ENCODE peak calls at places on chromosomes 16 and 17, in four cellular contexts. D is K562, P is GM12878, S is HepG2. G is an unnamed sample.

GRCh38 chr17:22251493-22251892 is 559.2 kb downstream of the KCNJ18 start:
- DNase-seq in P (no peak), S (no peak), D (no peak), G (no peak)

GRCh38 chr17:40326014-40326831 is 17.2 kb downstream of the RARA start:
- DNase-seq in S (peak; percentile 69), D (no peak), P (no peak), G (no peak)

GRCh38 chr17:65222216-65222738 is 85.1 kb downstream of the RGS9 start:
- DNase-seq in P (no peak), D (no peak), S (no peak), G (no peak)

GRCh38 chr17:8828517-8828875 is 29.3 kb upstream of the MFSD6L start:
- DNase-seq in P (no peak), S (no peak), D (no peak), G (peak; percentile 2)

GRCh38 chr17:39547713-39548478 is 59.8 kb downstream of the NEUROD2 start:
- DNase-seq in D (peak; percentile 75), P (peak; percentile 31), S (peak; percentile 50), G (peak; percentile 70)

GRCh38 chr17:16349461-16349860 is 3.8 kb downstream of the CENPV start:
- DNase-seq in P (no peak), D (no peak), S (no peak), G (no peak)

GRCh38 chr17:57774872-57775271 is 29.8 kb upstream of the CCDC182 start:
- DNase-seq in P (no peak), S (no peak), D (no peak), G (no peak)

GRCh38 chr17:80878876-80879722 is 112.5 kb upstream of the CHMP6 start:
- DNase-seq in S (no peak), D (no peak), P (no peak), G (no peak)

GRCh38 chr16:12062343-12063003 is 85.9 kb downstream of the SNX29 start:
- DNase-seq in D (no peak), P (no peak), S (no peak), G (no peak)

GRCh38 chr16:63617990-63618763 is 1503.7 kb downstream of the CDH11 start:
- DNase-seq in S (no peak), D (no peak), P (no peak), G (no peak)

GRCh38 chr16:3645108-3645503 is 9.4 kb upstream of the DNASE1 start:
- DNase-seq in P (no peak), D (peak; percentile 3), S (no peak), G (no peak)

GRCh38 chr16:71573387-71574094 is 3.4 kb downstream of the TAT start:
- DNase-seq in P (no peak), D (no peak), S (no peak), G (no peak)

GRCh38 chr16:84144859-84145639 is at the start of the genes DNAAF1 and HSDL1:
- DNase-seq in S (peak; percentile 83), P (peak; percentile 32), D (peak; percentile 99), G (peak; percentile 96)

GRCh38 chr17:50589112-50589712 is 28.7 kb downstream of the CACNA1G start:
- DNase-seq in P (no peak), S (no peak), D (no peak), G (no peak)

GRCh38 chr17:65855245-65855644 is 293.8 kb upstream of the AXIN2 start:
- DNase-seq in S (no peak), P (no peak), D (no peak), G (no peak)

GRCh38 chr16:17409894-17410293 is 60.9 kb downstream of the XYLT1 start:
- DNase-seq in P (no peak), D (no peak), S (no peak), G (no peak)

GRCh38 chr17:52536466-52536865 is 378.0 kb upstream of the CA10 start:
- DNase-seq in P (no peak), D (no peak), S (no peak), G (no peak)

GRCh38 chr17:55023626-55024025 is 55.1 kb downstream of the STXBP4 start:
- DNase-seq in D (no peak), P (no peak), S (no peak), G (no peak)

GRCh38 chr17:32350662-32351418 is 883 bp downstream of the ZNF207 start:
- DNase-seq in P (no peak), S (peak; percentile 54), D (peak; percentile 39), G (no peak)

GRCh38 chr17:65109990-65110680 is 27.0 kb upstream of the RGS9 start:
- DNase-seq in D (no peak), P (no peak), S (no peak), G (no peak)

GRCh38 chr17:1286379-1287106 is 7.1 kb downstream of the TRARG1 start:
- DNase-seq in P (no peak), D (no peak), S (no peak), G (no peak)

GRCh38 chr16:11689031-11689840 is 21.0 kb downstream of the SNN start:
- DNase-seq in P (peak; percentile 89), S (no peak), D (no peak), G (no peak)

GRCh38 chr16:81885976-81886586 is 107.0 kb downstream of the PLCG2 start:
- DNase-seq in D (peak; percentile 78), S (peak; percentile 31), P (no peak), G (peak; percentile 71)

GRCh38 chr17:8126306-8127066 is 2.6 kb upstream of the HES7 start:
- DNase-seq in S (no peak), D (peak; percentile 66), P (no peak), G (no peak)

GRCh38 chr16:70675851-70676513 is 9.9 kb downstream of the MTSS2 start:
- DNase-seq in P (no peak), S (no peak), D (no peak), G (no peak)

GRCh38 chr17:39016193-39017153 is 49.3 kb upstream of the FBXO47 start:
- DNase-seq in P (no peak), D (no peak), S (no peak), G (no peak)

GRCh38 chr17:3870871-3871306 is 22.0 kb downstream of the CAMKK1 start:
- DNase-seq in S (no peak), P (no peak), D (peak; percentile 62), G (no peak)

GRCh38 chr16:53692146-53692545 is 11.5 kb downstream of the RPGRIP1L start:
- DNase-seq in D (no peak), P (no peak), S (no peak), G (no peak)

GRCh38 chr16:72997141-72997542 is 50.8 kb downstream of the ZFHX3 start:
- DNase-seq in D (no peak), P (no peak), S (no peak), G (no peak)

GRCh38 chr17:55420067-55420775 is 1.4 kb downstream of the MMD start:
- DNase-seq in D (no peak), P (no peak), S (no peak), G (no peak)

GRCh38 chr16:53821487-53821886 is 117.5 kb downstream of the FTO start:
- DNase-seq in S (no peak), P (no peak), D (no peak), G (no peak)

GRCh38 chr17:62712011-62712615 is 84.6 kb downstream of the MRC2 start:
- DNase-seq in S (no peak), D (no peak), P (no peak), G (no peak)

GRCh38 chr17:62713096-62713870 is 85.8 kb downstream of the MRC2 start:
- DNase-seq in S (no peak), D (no peak), P (no peak), G (no peak)

GRCh38 chr17:62716834-62717588 is 89.5 kb downstream of the MRC2 start:
- DNase-seq in S (no peak), P (no peak), D (no peak), G (no peak)

GRCh38 chr17:62715882-62716390 is 88.5 kb downstream of the MRC2 start:
- DNase-seq in P (no peak), D (no peak), S (no peak), G (no peak)

DNA sequence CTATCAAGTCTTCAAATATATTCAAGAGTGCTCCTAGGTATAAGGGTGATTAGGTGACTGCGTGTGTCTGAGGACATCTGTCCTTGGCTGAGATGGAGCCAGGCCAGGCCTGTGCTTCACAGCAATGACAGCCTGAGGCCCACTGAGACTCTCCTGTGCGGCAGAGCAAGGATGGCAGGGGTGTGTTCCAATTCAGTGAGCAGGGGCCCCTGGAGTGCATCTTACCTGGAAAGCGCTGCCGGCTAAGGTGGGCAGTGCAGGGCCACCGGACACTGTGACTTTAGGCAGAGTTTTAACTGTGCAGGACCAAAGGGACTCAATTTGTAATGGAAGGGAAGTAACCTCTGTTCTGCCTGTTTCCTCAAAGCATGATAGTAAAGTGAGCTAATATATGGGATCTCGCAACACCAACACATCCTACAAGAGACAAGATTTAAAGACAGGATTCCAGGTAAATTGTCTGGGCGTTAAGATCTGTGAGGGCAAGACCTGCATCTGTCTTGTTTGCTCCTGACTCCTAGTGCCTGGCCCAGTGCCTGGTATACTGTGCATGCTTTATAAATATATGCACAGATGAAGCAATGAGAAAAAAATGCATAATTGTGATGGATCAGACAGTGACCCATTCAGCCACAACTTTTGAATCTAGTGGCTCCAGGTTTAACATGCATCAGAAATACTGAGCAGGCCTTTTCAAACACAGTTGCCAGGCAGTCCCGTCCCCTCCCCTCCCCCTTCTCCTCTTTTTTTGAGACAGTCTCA is 86.7 kb downstream of the MRC2 start:
- DNase-seq in P (no peak), S (no peak), D (no peak), G (no peak)
- TF ChIP-seq FOXK2 in P (no peak), S (no peak), D (no peak), G (no peak)

GRCh38 chr16:88345943-88346560 is 36.7 kb upstream of the ZNF469 start:
- DNase-seq in S (no peak), D (no peak), P (no peak), G (no peak)
- TF ChIP-seq FOXM1 in S (no peak), D (no peak), P (no peak), G (no peak)

DNA sequence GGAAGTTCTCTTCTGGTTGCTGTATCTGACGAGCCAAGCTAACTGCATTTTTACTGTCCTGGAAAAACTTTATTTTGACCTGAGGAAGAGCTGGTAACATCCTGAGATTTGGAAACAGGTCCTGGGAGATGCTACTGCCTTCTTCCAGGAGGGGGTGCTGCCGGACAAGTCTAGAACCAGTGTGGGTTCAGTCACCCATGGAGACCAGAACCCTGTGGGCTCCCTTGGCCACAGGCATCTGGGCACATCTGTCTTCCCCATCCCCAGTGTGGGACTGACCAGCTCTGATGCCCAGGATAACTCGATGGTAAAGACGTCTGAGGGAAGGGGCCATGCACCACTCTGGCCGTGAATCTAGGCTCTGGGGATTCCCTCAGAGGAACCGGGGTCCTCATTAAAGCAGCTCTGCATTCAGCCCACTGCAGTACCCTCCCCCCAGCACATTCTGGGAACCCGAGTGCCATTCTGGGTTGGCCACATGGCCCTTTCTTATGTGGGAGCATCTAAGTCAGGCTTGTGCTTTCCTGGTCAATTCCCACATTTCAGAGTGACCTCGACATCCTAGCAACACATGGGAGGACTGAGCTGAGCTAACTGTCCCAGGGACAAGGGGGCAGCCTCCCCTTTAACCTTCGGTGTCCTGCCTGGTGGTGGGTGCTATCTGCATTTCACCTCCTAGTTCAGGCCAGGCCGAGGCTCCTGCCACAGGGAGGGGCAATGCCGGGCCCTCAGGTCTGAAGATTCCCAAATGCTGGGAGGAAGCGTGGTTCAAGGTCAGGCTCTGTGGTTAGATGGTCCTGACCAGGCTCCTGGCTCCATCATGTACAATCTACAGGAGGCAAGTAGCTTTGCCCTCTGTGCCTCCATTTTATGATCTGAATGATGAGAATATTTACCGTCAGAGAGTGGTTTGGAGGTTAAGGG is 6.4 kb downstream of the C16orf86 start:
- DNase-seq in S (peak; percentile 72), D (peak; percentile 83), P (no peak), G (peak; percentile 74)
- TF ChIP-seq FOXK2 in S (no peak), D (no peak), P (no peak), G (no peak)

DNA sequence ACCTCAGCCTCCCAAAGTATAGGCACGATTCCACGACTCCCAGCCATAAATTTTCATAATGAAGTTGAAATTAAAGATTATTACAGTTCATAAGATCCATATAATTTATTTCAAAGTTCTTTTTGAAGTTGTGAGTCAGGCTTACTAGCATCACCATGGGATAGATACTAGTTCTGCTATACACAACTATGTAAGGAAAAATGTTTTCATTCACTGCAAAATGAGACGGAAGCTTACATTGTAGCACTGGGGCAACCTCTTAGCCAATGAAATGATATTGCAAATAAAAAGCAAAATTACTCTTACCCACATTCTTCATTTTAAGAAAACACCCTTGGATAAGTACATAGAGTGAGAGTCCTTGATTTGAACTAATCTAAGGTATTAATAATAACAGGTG is 18.8 kb upstream of the MARCHF10 start:
- DNase-seq in P (no peak), S (no peak), D (no peak), G (no peak)
- TF ChIP-seq FOXM1 in P (no peak), S (no peak), D (no peak), G (no peak)

G was measured in HEK293T.